ENCODE peak calls at places on chromosomes 4 and X, in ten cellular contexts. S, F, B, H, I, N, M, Y, T and K are unnamed samples.

GRCh38 chr4:140893939-140894338 is 137.8 kb upstream of the TBC1D9 start:
- DNase-seq in M (no peak), B (no peak), N (no peak), H (no peak), F (no peak), I (no peak), T (no peak), Y (no peak), S (no peak), K (no peak)

GRCh38 chr4:1685604-1686150 is 1.6 kb upstream of the FAM53A start:
- DNase-seq in B (no peak), Y (no peak), F (no peak), M (no peak), N (no peak), S (no peak), H (no peak), T (no peak), I (no peak), K (no peak)

GRCh38 chr4:139839664-139840063 is 174.0 kb downstream of the MGST2 start:
- DNase-seq in B (no peak), N (no peak), T (no peak), S (no peak), H (no peak), F (no peak), M (no peak), I (no peak), Y (no peak), K (no peak)

GRCh38 chr4:102610476-102610875 is 109.3 kb downstream of the NFKB1 start:
- DNase-seq in I (no peak), Y (no peak), F (peak; percentile 15), S (no peak), M (no peak), H (no peak), B (no peak), T (no peak), N (no peak), K (no peak)

GRCh38 chr4:150385606-150386005 is 196.3 kb upstream of the MAB21L2 start:
- DNase-seq in N (no peak), B (peak; percentile 9), F (peak; percentile 40), T (no peak), I (no peak), H (peak; percentile 77), M (no peak), S (peak; percentile 26), Y (no peak), K (no peak)

GRCh38 chr4:156977435-156978160 is 6.0 kb upstream of the PDGFC start:
- DNase-seq in M (no peak), Y (no peak), B (no peak), T (no peak), I (no peak), N (no peak), S (no peak), H (peak; percentile 93), F (no peak), K (no peak)

GRCh38 chr4:109947457-109947856 is 34.8 kb downstream of the EGF start:
- DNase-seq in T (no peak), H (peak; percentile 54), M (no peak), N (no peak), B (peak; percentile 57), S (no peak), I (no peak), F (no peak), Y (no peak), K (no peak)

GRCh38 chr4:150155391-150155790 is 77.1 kb downstream of the DCLK2 start:
- DNase-seq in N (no peak), Y (no peak), I (no peak), H (no peak), T (no peak), S (no peak), B (no peak), M (no peak), F (no peak), K (no peak)

GRCh38 chr4:101968364-101968763 is 177.8 kb downstream of the BANK1 start:
- DNase-seq in H (no peak), F (no peak), T (no peak), S (no peak), M (no peak), I (no peak), Y (no peak), N (no peak), B (no peak), K (no peak)

GRCh38 chr4:176769519-176769918 is 23.2 kb downstream of the VEGFC start:
- DNase-seq in B (peak; percentile 73), N (no peak), S (no peak), H (peak; percentile 98), M (no peak), Y (no peak), T (no peak), F (no peak), I (no peak), K (no peak)

GRCh38 chr4:5852806-5853205 is 40.1 kb downstream of the CRMP1 start:
- DNase-seq in T (no peak), S (no peak), Y (no peak), B (no peak), H (no peak), M (no peak), F (no peak), N (no peak), I (no peak), K (no peak)

GRCh38 chrX:128975716-128976115 is 547.6 kb downstream of the SMARCA1 start:
- DNase-seq in M (no peak), I (peak; percentile 23), N (peak; percentile 17), T (peak; percentile 10), H (no peak), B (peak; percentile 14), Y (peak; percentile 61), F (peak; percentile 72), S (no peak), K (no peak)

GRCh38 chr4:3174371-3175338 is 74.3 kb upstream of the MSANTD1 start:
- DNase-seq in I (no peak), Y (no peak), M (no peak), F (no peak), T (no peak), H (no peak), S (no peak), B (no peak), N (no peak), K (no peak)

GRCh38 chr4:3771932-3772495 is 5.8 kb downstream of the ADRA2C start:
- DNase-seq in F (no peak), H (no peak), Y (no peak), S (no peak), I (no peak), M (no peak), B (no peak), N (no peak), T (no peak), K (no peak)

GRCh38 chrX:47751670-47752069 is 85.0 kb upstream of the ZNF81 start:
- DNase-seq in T (no peak), S (peak; percentile 44), I (no peak), Y (no peak), M (no peak), F (peak; percentile 59), B (peak; percentile 3), N (no peak), H (no peak), K (no peak)

GRCh38 chr4:21710212-21710843 is 238.2 kb downstream of the KCNIP4 start:
- DNase-seq in F (no peak), I (no peak), M (no peak), T (no peak), N (no peak), H (no peak), B (no peak), Y (no peak), S (no peak), K (no peak)

GRCh38 chrX:11435568-11435967 is 142.4 kb downstream of the AMELX start:
- DNase-seq in T (no peak), H (no peak), Y (no peak), F (no peak), S (no peak), I (no peak), M (no peak), B (no peak), N (no peak), K (no peak)

GRCh38 chrX:29297171-29297800 is 710.0 kb downstream of the IL1RAPL1 start:
- DNase-seq in I (no peak), B (no peak), F (peak; percentile 30), T (no peak), Y (no peak), H (no peak), M (no peak), S (no peak), N (no peak), K (no peak)

GRCh38 chr4:41129936-41130440 is 84.4 kb downstream of the APBB2 start:
- DNase-seq in M (no peak), B (no peak), Y (no peak), F (no peak), N (no peak), I (no peak), T (no peak), H (no peak), S (no peak), K (no peak)

GRCh38 chr4:137361756-137362470 is 170.4 kb downstream of the PCDH18 start:
- DNase-seq in M (no peak), S (no peak), H (no peak), N (no peak), T (no peak), I (no peak), Y (no peak), B (no peak), F (no peak), K (no peak)
- TF ChIP-seq CTCF in M (no peak), S (no peak), H (no peak), N (no peak), T (no peak), I (no peak), Y (no peak), B (no peak), F (no peak), K (no peak)

DNA sequence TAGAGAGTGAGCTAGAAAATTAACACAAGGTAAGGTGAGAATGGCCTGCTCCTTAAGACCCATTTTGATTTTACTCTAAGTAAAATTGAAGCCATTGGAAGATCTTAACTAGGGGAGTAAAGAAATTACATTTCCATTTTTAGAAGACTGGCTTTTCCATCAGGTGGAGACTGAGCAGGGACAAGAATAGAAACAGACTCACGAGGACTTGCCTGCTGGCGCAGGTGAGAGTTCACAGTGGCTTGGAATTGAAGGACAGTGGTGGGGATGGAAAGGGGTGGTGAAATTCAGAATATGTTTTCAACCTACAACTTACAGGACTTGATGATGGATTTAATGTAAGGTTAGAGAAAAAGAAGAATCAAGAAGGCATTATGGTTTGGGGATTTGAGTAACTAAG is 427.4 kb downstream of the INPP4B start:
- DNase-seq in I (no peak), M (no peak), N (no peak), F (no peak), B (no peak), H (no peak), T (no peak), S (no peak), Y (no peak), K (no peak)
- TF ChIP-seq CTCF in I (no peak), M (no peak), N (no peak), F (no peak), B (no peak), H (no peak), T (no peak), S (no peak), Y (no peak), K (no peak)

GRCh38 chrX:70998402-70999027 is 67.6 kb upstream of the SLC7A3 start:
- DNase-seq in F (peak; percentile 65), T (no peak), B (peak; percentile 25), I (peak; percentile 37), N (no peak), S (no peak), Y (no peak), M (no peak), H (peak; percentile 16), K (no peak)
- TF ChIP-seq CTCF in F (peak; percentile 57), T (peak; percentile 56), B (peak; percentile 16), I (peak; percentile 76), N (peak; percentile 48), S (peak; percentile 41), Y (peak; percentile 52), M (no peak), H (peak; percentile 61), K (no peak)

GRCh38 chrX:54042609-54043010 is 1.7 kb downstream of the PHF8 start:
- DNase-seq in S (peak; percentile 49), F (peak; percentile 72), N (peak; percentile 42), H (peak; percentile 50), I (peak; percentile 48), M (peak; percentile 82), T (no peak), Y (peak; percentile 30), B (peak; percentile 48), K (peak; percentile 14)
- TF ChIP-seq CTCF in S (no peak), F (peak; percentile 8), N (peak; percentile 15), H (peak; percentile 56), I (peak; percentile 29), M (no peak), T (peak; percentile 63), Y (peak; percentile 37), B (peak; percentile 37), K (no peak)